ENCODE peak calls at places on chromosomes 4 and X, in five cellular contexts. B is thoracic aorta, J is BE2C, O is lower leg skin, V is colonic mucosa. X is an unnamed sample.

GRCh38 chr4:76690091-76690905 is 207.6 kb downstream of the SOWAHB start:
- DNase-seq in B (no peak), J (peak), O (no peak), V (no peak), X (peak)

GRCh38 chrX:144791298-144791697 is 456.0 kb upstream of the SPANXN1 start:
- DNase-seq in V (no peak), O (no peak), J (no peak), B (no peak), X (no peak)

GRCh38 chr4:8201341-8201781 is 2.3 kb downstream of the SH3TC1 start:
- DNase-seq in B (no peak), V (no peak), O (no peak), J (peak), X (no peak)

GRCh38 chrX:17634542-17635207 is 102.6 kb upstream of the SCML1 start:
- DNase-seq in V (no peak), O (no peak), J (no peak), B (no peak), X (no peak)

GRCh38 chr4:174318829-174319764 is 35.4 kb downstream of the CEP44 start:
- DNase-seq in J (no peak), O (no peak), B (no peak), V (no peak), X (peak)

GRCh38 chr4:16752150-16752549 is 146.3 kb downstream of the LDB2 start:
- DNase-seq in V (no peak), B (no peak), O (no peak), J (no peak), X (no peak)

GRCh38 chrX:134636859-134637258 is 21.4 kb downstream of the PLAC1 start:
- DNase-seq in B (no peak), V (no peak), O (no peak), J (no peak), X (peak)

GRCh38 chr4:99808260-99808857 is 8.3 kb upstream of the DAPP1 start:
- DNase-seq in V (peak), O (no peak), B (no peak), J (peak), X (peak)

GRCh38 chr4:88341227-88342192 is 37.1 kb upstream of the HERC6 start:
- DNase-seq in V (no peak), B (no peak), J (no peak), O (no peak), X (peak)

GRCh38 chrX:14497184-14497666 is 32.1 kb upstream of the GLRA2 start:
- DNase-seq in V (no peak), O (no peak), J (no peak), B (no peak), X (peak)

GRCh38 chrX:71111851-71112468 is 583 bp upstream of the IL2RG start:
- DNase-seq in O (no peak), B (no peak), J (no peak), V (no peak), X (no peak)

GRCh38 chr4:54213812-54214211 is 15.3 kb upstream of the PDGFRA start:
- DNase-seq in B (no peak), V (no peak), J (no peak), O (no peak), X (no peak)

GRCh38 chr4:84928089-84928488 is 38.4 kb downstream of the WDFY3 start:
- DNase-seq in V (no peak), J (no peak), O (no peak), B (no peak), X (no peak)

GRCh38 chrX:23790147-23790497 is 7.1 kb downstream of the SAT1 start:
- DNase-seq in O (no peak), B (no peak), J (no peak), V (no peak), X (no peak)

GRCh38 chrX:24427747-24428019 is 37.4 kb upstream of the PDK3 start:
- DNase-seq in V (peak), O (no peak), J (no peak), B (no peak), X (no peak)

GRCh38 chr4:42282081-42282901 is 115.0 kb upstream of the SHISA3 start:
- DNase-seq in J (peak), V (peak), O (no peak), B (no peak), X (peak)

GRCh38 chrX:154607370-154607769 is 11.7 kb downstream of the CTAG1B start:
- DNase-seq in J (no peak), O (peak), V (no peak), B (no peak), X (no peak)

GRCh38 chr4:116180056-116180690 is 905.2 kb downstream of the TRAM1L1 start:
- DNase-seq in B (no peak), J (no peak), O (no peak), V (no peak), X (no peak)

GRCh38 chr4:69617083-69617694 is 22.3 kb downstream of the UGT2A2 start:
- DNase-seq in B (no peak), J (no peak), O (no peak), V (no peak), X (peak)
- TF ChIP-seq CTCF in B (no peak), J (peak), O (no peak), V (no peak), X (peak)

DNA sequence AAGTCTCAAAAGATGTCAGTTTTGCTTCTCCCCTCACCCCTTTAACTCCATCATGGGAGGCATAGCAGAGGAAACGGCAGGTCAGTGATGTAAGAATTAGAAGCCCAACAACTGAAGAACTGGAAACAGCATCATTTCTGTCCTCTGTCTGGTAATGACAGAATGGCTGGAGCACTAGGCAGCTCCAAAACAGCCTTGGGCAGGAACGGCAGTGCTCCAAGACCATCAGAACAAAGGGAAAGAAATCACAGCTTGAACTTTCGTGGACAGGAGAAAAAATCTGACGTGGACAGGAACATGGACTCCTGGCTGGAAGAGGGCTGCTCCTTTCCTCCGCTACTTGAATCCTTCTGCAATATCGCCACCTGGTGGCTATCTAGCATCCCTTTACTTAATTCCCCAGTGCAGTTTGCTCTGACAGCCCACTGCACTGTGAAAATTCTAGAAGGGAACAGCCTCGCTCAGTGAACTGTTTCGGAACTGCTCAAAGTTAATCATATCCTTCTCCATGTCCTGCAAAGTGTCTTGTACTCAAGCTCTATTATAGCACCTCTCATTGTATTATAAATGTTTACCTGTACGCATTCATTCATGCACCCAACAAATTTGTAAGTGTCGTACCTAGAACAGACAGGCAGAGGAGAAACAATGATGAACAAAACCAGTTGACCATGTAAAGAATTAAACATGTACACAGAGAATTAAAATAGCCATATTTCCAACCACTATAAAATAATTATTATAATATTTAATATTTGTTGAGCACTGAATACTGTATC is 20.4 kb downstream of the SLC25A53 start:
- DNase-seq in V (peak), B (peak), O (no peak), J (peak), X (peak)
- TF ChIP-seq CTCF in V (peak), B (peak), O (no peak), J (peak), X (peak)

GRCh38 chr4:28073860-28074555 is 1213.4 kb downstream of the STIM2 start:
- DNase-seq in J (no peak), O (no peak), V (no peak), B (no peak), X (no peak)
- TF ChIP-seq CTCF in J (peak), O (no peak), V (no peak), B (no peak), X (peak)

DNA sequence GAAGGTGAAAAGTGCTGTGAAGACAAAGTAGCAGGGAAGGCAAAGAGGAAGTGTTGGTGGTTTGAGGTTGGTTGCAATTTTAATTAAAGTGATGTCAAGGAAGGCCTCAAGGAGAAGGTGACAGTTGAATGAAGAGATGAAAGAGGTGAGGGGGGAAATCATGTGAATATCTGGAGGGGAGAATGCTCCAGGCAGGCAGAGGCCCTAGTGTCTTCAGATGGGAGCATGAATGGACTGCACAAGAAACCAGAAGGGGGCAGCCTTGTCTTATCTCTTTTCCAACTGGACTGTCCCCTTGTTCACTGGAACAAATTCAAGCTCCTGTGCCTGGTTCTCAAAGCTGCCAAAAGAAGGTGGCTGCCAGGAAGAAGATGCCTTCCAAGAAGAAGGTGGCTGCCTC is 68.4 kb downstream of the MAOB start:
- DNase-seq in V (peak), J (peak), B (no peak), O (no peak), X (no peak)
- TF ChIP-seq CTCF in V (no peak), J (peak), B (no peak), O (no peak), X (no peak)